ENCODE peak calls at places on chromosomes 3 and 15, in four cellular contexts. C, F, Y and X are unnamed samples.

GRCh38 chr3:10855083-10855870 is 39.2 kb downstream of the SLC6A11 start:
- DNase-seq in C (no peak), F (peak; percentile 66), Y (no peak), X (no peak)

GRCh38 chr3:45333549-45333948 is 54.8 kb upstream of the LARS2 start:
- DNase-seq in C (no peak), F (no peak), Y (no peak), X (no peak)

GRCh38 chr3:9884555-9885165 is 4.6 kb upstream of the CIDEC start:
- DNase-seq in C (no peak), F (peak; percentile 29), Y (peak; percentile 86), X (no peak)

GRCh38 chr15:100517820-100518219 is 10.9 kb downstream of the CERS3 start:
- DNase-seq in C (no peak), F (no peak), Y (no peak), X (no peak)

GRCh38 chr3:29751647-29752263 is 470.9 kb downstream of the RBMS3 start:
- DNase-seq in C (no peak), F (no peak), Y (no peak), X (no peak)

GRCh38 chr3:5212625-5213573 is 25.4 kb downstream of the EDEM1 start:
- DNase-seq in C (no peak), F (no peak), Y (no peak), X (no peak)

GRCh38 chr3:33060609-33061337 is 36.2 kb downstream of the GLB1 start:
- DNase-seq in C (no peak), F (no peak), Y (no peak), X (no peak)

GRCh38 chr3:44065311-44065710 is 176.4 kb upstream of the TOPAZ1 start:
- DNase-seq in C (no peak), F (no peak), Y (no peak), X (no peak)

GRCh38 chr3:177683619-177684018 is 486.3 kb upstream of the TBL1XR1 start:
- DNase-seq in C (no peak), F (no peak), Y (no peak), X (no peak)

GRCh38 chr15:97977734-97978133 is 17.2 kb downstream of the ARRDC4 start:
- DNase-seq in C (no peak), F (no peak), Y (no peak), X (no peak)
- TF ChIP-seq FOXK2 in C (no peak), F (no peak), Y (no peak), X (no peak)

GRCh38 chr3:194381460-194381875 is 11.9 kb upstream of the LRRC15 start:
- DNase-seq in C (no peak), F (no peak), Y (no peak), X (no peak)

GRCh38 chr3:194382196-194382891 is 12.8 kb upstream of the LRRC15 start:
- DNase-seq in C (no peak), F (no peak), Y (no peak), X (no peak)

GRCh38 chr3:194383276-194383940 is 13.9 kb upstream of the LRRC15 start:
- DNase-seq in C (no peak), F (no peak), Y (no peak), X (no peak)

GRCh38 chr3:194384156-194384555 is 14.6 kb upstream of the LRRC15 start:
- DNase-seq in C (no peak), F (no peak), Y (no peak), X (no peak)

DNA sequence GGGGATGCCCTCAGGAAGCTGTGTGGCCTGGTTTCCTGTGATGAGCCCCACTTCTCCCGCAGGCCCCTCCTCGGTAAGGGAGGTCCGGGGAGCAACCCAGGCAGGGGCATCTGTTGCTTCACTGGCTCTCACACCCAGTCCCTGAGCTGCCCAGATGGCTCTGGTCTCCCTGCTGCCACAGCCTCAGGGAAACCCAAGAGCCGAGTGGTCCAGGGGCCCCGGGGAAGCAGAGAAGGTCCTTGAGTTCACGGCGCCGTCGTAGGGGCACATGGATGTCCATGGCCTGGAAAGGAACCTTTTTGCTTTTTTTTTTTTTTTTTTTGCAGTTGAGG is 13.3 kb upstream of the LRRC15 start:
- DNase-seq in C (no peak), F (no peak), Y (no peak), X (no peak)
- TF ChIP-seq TARDBP in C (no peak), F (no peak), Y (no peak), X (no peak)

GRCh38 chr15:42413914-42414313 is 54.6 kb downstream of the CAPN3 start:
- DNase-seq in C (no peak), F (no peak), Y (no peak), X (no peak)
- TF ChIP-seq FOXK2 in C (no peak), F (no peak), Y (no peak), X (no peak)

DNA sequence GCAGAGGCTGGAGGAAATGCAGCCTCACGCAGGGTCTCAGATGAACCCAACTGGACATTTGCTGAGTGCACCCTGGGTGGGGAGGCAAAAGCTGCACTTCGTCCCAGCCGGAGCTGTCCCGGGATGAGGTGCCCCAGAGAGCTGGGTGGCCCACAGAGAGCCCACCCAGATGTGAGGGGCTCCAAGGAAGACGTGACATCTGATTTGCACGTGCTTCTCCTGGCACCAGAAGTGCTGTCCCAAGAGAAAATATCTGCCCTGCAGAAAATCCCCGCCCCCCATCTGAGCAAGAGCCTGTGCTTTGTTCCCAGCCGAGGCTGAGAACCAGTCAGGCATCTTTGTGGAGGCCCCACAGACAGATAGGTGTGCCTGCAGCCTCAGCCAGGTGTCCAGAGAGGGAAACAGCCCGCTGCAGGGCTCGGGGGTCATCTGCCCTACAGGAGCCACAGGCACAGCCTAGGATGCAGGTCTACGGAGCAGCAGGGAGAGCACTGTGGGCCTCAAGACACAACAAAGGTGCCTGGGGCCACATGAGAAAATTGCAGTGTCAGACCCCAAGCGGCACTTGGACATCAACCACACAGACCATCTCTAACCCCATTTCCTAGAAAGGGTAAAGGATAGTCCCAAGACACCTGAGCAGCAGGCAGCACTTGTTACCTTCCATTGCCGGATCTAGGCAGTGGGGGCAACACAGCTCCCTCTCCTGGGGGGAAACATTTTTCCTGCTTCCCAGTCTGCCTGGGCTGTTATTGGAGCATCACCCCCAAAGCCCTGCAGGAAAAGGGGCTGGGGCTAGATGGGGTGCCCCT is 5.8 kb downstream of the TMIE start:
- DNase-seq in C (no peak), F (no peak), Y (no peak), X (no peak)
- TF ChIP-seq TARDBP in C (no peak), F (no peak), Y (no peak), X (no peak)

GRCh38 chr3:138829097-138829496 is 5.6 kb downstream of the PIK3CB start:
- DNase-seq in C (no peak), F (no peak), Y (no peak), X (no peak)

GRCh38 chr3:138829886-138830510 is 4.7 kb downstream of the PIK3CB start:
- DNase-seq in C (no peak), F (no peak), Y (no peak), X (no peak)

GRCh38 chr3:138827222-138827621 is 7.5 kb downstream of the PIK3CB start:
- DNase-seq in C (no peak), F (no peak), Y (no peak), X (no peak)

GRCh38 chr3:138818175-138818574 is 16.6 kb downstream of the PIK3CB start:
- DNase-seq in C (no peak), F (peak; percentile 28), Y (no peak), X (no peak)

DNA sequence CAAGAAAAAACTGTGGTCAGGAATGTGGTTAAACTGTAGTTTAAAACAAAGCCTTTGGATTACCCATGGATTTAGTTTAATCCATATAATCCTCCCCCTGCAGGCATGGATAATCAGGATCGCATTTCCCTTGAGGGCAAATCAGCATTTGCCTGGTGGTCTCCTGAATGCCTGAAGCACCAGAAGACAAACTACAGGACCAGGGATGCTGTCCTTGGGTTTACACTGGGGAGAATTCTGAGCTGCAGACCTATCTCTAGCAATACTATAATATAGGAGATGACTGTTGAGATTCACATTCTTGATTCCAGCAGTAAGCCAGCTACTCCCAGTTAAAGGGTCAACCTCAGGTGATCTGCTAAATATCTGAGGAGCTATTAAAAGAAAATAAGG is 10.6 kb downstream of the PIK3CB start:
- DNase-seq in C (no peak), F (no peak), Y (no peak), X (no peak)
- TF ChIP-seq FOXK2 in C (no peak), F (no peak), Y (no peak), X (no peak)